ENCODE peak calls at places on chromosome 4, in eight cellular contexts. E is ovary, O is K562, D is A549, T is body of pancreas, R is tibial nerve, Q is uterus, U is IMR-90. N is an unnamed sample.

GRCh38 chr4:692771-693554 is 4.0 kb upstream of the SLC49A3 start:
- DNase-seq in E (no peak), O (no peak), D (no peak), T (no peak), R (no peak), Q (no peak), U (no peak), N (no peak)

GRCh38 chr4:72076562-72076961 is 44.8 kb downstream of the NPFFR2 start:
- DNase-seq in E (no peak), O (no peak), D (no peak), T (no peak), R (no peak), Q (no peak), U (no peak), N (no peak)

GRCh38 chr4:1872918-1873269 is 1.7 kb downstream of the NSD2 start:
- DNase-seq in E (no peak), O (no peak), D (no peak), T (no peak), R (no peak), Q (no peak), U (peak; percentile 88), N (peak; percentile 47)

GRCh38 chr4:114017120-114017917 is 37.9 kb upstream of the ARSJ start:
- DNase-seq in E (no peak), O (no peak), D (no peak), T (no peak), R (no peak), Q (no peak), U (no peak), N (no peak)

GRCh38 chr4:21790437-21791029 is 158.0 kb downstream of the KCNIP4 start:
- DNase-seq in E (no peak), O (peak; percentile 8), D (peak; percentile 20), T (no peak), R (no peak), Q (no peak), U (peak; percentile 54), N (peak; percentile 25)

GRCh38 chr4:150080875-150081274 is 2.6 kb downstream of the DCLK2 start:
- DNase-seq in E (no peak), O (no peak), D (peak; percentile 38), T (no peak), R (no peak), Q (no peak), U (peak; percentile 35), N (no peak)

GRCh38 chr4:112296949-112297483 is at the start of gene ALPK1:
- DNase-seq in E (no peak), O (no peak), D (peak; percentile 83), T (no peak), R (peak; percentile 48), Q (no peak), U (peak; percentile 94), N (peak; percentile 7)

GRCh38 chr4:109406337-109406931 is 27.2 kb upstream of the SEC24B start:
- DNase-seq in E (no peak), O (peak; percentile 36), D (peak; percentile 57), T (peak; percentile 26), R (peak; percentile 61), Q (no peak), U (peak; percentile 71), N (peak; percentile 61)

GRCh38 chr4:2793920-2794706 is 1.2 kb downstream of the SH3BP2 start:
- DNase-seq in E (peak; percentile 46), O (no peak), D (peak; percentile 57), T (peak; percentile 66), R (no peak), Q (peak; percentile 24), U (no peak), N (peak; percentile 70)

GRCh38 chr4:169315530-169316306 is 45.0 kb upstream of the SH3RF1 start:
- DNase-seq in E (no peak), O (no peak), D (peak; percentile 9), T (no peak), R (no peak), Q (no peak), U (peak; percentile 92), N (no peak)

GRCh38 chr4:123804171-123804721 is 407.7 kb downstream of the SPRY1 start:
- DNase-seq in E (no peak), O (no peak), D (no peak), T (no peak), R (no peak), Q (no peak), U (no peak), N (no peak)

GRCh38 chr4:171751538-171751937 is 61.7 kb upstream of the GALNTL6 start:
- DNase-seq in E (no peak), O (no peak), D (no peak), T (no peak), R (no peak), Q (no peak), U (no peak), N (no peak)

GRCh38 chr4:152024881-152025280 is 264.1 kb upstream of the GATB start:
- DNase-seq in E (no peak), O (no peak), D (no peak), T (no peak), R (no peak), Q (no peak), U (no peak), N (no peak)

GRCh38 chr4:155403886-155404285 is 27.1 kb upstream of the MAP9 start:
- DNase-seq in E (no peak), O (no peak), D (peak; percentile 40), T (no peak), R (no peak), Q (no peak), U (peak; percentile 72), N (no peak)

GRCh38 chr4:102447413-102447812 is 53.7 kb upstream of the NFKB1 start:
- DNase-seq in E (no peak), O (no peak), D (no peak), T (no peak), R (no peak), Q (no peak), U (no peak), N (no peak)

GRCh38 chr4:789571-790465 is 36.1 kb downstream of the CPLX1 start:
- DNase-seq in E (peak; percentile 45), O (no peak), D (no peak), T (no peak), R (no peak), Q (no peak), U (no peak), N (no peak)

GRCh38 chr4:20960291-20960690 is 260.0 kb downstream of the PACRGL start:
- DNase-seq in E (no peak), O (no peak), D (no peak), T (no peak), R (no peak), Q (no peak), U (no peak), N (no peak)

GRCh38 chr4:141635726-141636076 is 682 bp upstream of the IL15 start:
- DNase-seq in E (no peak), O (no peak), D (no peak), T (no peak), R (no peak), Q (no peak), U (no peak), N (no peak)
- TF ChIP-seq POLR2A in E (no peak), O (no peak), D (no peak), T (no peak), R (no peak), Q (no peak), U (no peak), N (no peak)

GRCh38 chr4:153465583-153465921 is 608 bp upstream of the TMEM131L start:
- DNase-seq in E (peak; percentile 72), O (peak; percentile 60), D (peak; percentile 61), T (peak; percentile 65), R (peak; percentile 17), Q (no peak), U (peak; percentile 61), N (no peak)

GRCh38 chr4:153466637-153467153 is 535 bp downstream of the TMEM131L start:
- DNase-seq in E (peak; percentile 51), O (no peak), D (no peak), T (peak; percentile 30), R (no peak), Q (peak; percentile 24), U (no peak), N (peak; percentile 76)

GRCh38 chr4:153467154-153467896 is 1.2 kb downstream of the TMEM131L start:
- DNase-seq in E (peak; percentile 59), O (peak; percentile 68), D (no peak), T (peak; percentile 90), R (no peak), Q (peak; percentile 45), U (no peak), N (peak; percentile 65)

GRCh38 chr4:153465145-153465544 is 1.0 kb upstream of the TMEM131L start:
- DNase-seq in E (no peak), O (no peak), D (no peak), T (no peak), R (no peak), Q (no peak), U (no peak), N (peak; percentile 37)

GRCh38 chr4:153465922-153466636 is at the start of gene TMEM131L:
- DNase-seq in E (peak; percentile 75), O (peak; percentile 92), D (peak; percentile 60), T (peak; percentile 73), R (peak; percentile 60), Q (peak; percentile 67), U (peak; percentile 52), N (peak; percentile 96)
- TF ChIP-seq POLR2A in E (no peak), O (peak; percentile 78), D (peak; percentile 64), T (peak; percentile 76), R (peak; percentile 53), Q (peak; percentile 53), U (peak; percentile 33), N (peak; percentile 54)

DNA sequence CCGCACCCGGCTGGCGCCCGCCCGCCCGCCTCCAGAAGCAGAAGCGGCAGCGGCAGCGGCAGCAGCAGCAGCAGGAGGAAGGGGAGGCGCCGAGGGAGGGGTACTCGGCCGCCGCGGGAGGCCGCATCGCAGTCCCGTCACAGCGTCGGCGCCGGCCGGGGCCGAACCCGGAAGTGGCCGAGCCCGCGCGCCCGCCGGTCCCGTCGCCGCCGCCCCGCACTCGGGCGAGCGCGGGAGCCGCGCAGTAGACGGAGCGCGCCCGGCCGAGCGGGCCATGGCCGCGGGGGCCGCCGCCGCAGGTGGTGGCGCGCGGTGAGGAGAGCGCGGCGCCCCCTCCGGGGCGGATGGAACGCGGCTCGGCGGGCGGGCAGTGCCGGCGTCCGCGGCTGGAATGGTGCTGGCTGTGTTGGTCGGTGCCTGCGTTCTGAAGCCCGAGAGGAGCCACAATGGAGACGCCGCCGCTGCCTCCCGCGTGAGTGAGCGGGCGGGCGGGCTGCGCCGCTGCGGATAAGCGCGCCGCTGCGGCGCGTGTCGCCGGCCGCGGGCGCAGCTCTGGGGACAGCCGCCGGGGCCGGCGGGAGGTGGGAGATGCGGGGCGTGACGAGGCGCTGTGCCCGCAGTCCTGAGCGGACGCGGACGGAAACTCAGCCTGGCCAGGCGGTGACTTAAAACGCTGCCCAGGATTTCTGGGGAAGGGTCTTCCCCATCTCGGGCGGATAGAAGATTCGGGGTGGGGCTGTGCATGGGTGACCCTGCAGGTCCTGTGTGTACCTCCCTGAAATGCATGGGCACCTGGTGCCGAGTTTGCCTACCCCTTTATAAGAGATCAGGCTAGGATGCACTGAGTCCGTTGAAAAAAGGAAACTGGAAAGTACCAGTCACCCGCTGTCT is at the start of gene KLHL2:
- DNase-seq in E (peak; percentile 84), O (peak; percentile 84), D (peak; percentile 55), T (peak; percentile 82), R (peak; percentile 43), Q (peak; percentile 71), U (peak; percentile 74), N (peak; percentile 83)
- TF ChIP-seq POLR2A in E (no peak), O (no peak), D (peak; percentile 48), T (no peak), R (peak; percentile 61), Q (peak; percentile 77), U (peak; percentile 53), N (peak; percentile 60)

DNA sequence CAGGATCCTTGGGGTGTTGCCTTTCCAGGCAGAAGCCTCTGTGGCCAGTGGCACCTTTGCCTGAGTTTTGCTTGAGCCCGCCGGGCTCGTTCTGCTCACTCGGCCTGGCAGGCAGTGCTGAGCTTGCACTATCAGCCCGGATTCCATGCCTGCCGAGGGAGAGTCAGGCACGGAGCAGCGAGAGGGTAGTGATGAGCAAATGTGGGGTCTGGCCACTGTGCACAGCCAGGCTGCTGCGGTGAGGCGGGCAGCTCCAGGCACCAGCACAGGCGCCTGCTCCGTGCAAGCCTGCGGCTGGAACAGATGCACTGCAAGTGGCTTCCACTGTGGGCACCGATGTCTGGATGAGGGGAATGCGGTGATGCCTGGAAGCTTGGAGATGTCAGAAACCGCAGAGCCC is 619.2 kb downstream of the RAPGEF2 start:
- DNase-seq in E (no peak), O (no peak), D (no peak), T (no peak), R (no peak), Q (no peak), U (no peak), N (no peak)
- TF ChIP-seq POLR2A in E (no peak), O (no peak), D (no peak), T (no peak), R (no peak), Q (no peak), U (no peak), N (no peak)

N was measured in erythroblast.